ENCODE peak calls at places on chromosomes 16 and 17, in five cellular contexts. K, Q, G, O and Y are unnamed samples.

GRCh38 chr17:27741971-27742370 is 58.4 kb downstream of the NOS2 start:
- DNase-seq in Q (no peak), O (no peak), G (no peak), K (no peak), Y (no peak)

GRCh38 chr16:56789360-56789759 is 59.4 kb downstream of the NUP93 start:
- DNase-seq in K (no peak), G (peak), O (peak), Q (peak), Y (peak)

GRCh38 chr16:78242231-78242630 is 142.8 kb downstream of the WWOX start:
- DNase-seq in Q (no peak), K (no peak), O (no peak), G (no peak), Y (no peak)

GRCh38 chr17:2259769-2260536 is 43.6 kb downstream of the SMG6 start:
- DNase-seq in G (no peak), O (no peak), Q (no peak), K (no peak), Y (no peak)

GRCh38 chr16:1256874-1257322 is 1.0 kb downstream of the TPSD1 start:
- DNase-seq in G (no peak), K (no peak), Q (no peak), O (no peak), Y (no peak)

GRCh38 chr17:15414502-15415348 is 52.7 kb downstream of the CDRT4 start:
- DNase-seq in G (no peak), O (no peak), K (no peak), Q (no peak), Y (no peak)

GRCh38 chr17:82687871-82688270 is 10.6 kb downstream of the RAB40B start:
- DNase-seq in K (no peak), G (no peak), Q (no peak), O (no peak), Y (no peak)

GRCh38 chr17:67800495-67800928 is 24.8 kb upstream of the BPTF start:
- DNase-seq in O (peak), Q (peak), G (peak), K (peak), Y (peak)

GRCh38 chr17:42906772-42907171 is 6.2 kb downstream of the G6PC1 start:
- DNase-seq in K (no peak), Q (no peak), G (no peak), O (no peak), Y (no peak)

GRCh38 chr16:14405611-14406537 is 224.2 kb downstream of the PARN start:
- DNase-seq in O (no peak), Q (peak), K (no peak), G (no peak), Y (no peak)
- TF ChIP-seq POLR2A in O (no peak), Q (no peak), K (no peak), G (no peak), Y (no peak)

GRCh38 chr16:79768594-79768993 is 168.1 kb upstream of the MAF start:
- DNase-seq in O (no peak), Q (no peak), K (no peak), G (no peak), Y (no peak)

GRCh38 chr16:79772028-79772427 is 171.5 kb upstream of the MAF start:
- DNase-seq in O (no peak), Q (no peak), G (no peak), K (no peak), Y (no peak)

GRCh38 chr16:79769320-79770243 is 169.0 kb upstream of the MAF start:
- DNase-seq in K (no peak), Q (no peak), O (no peak), G (no peak), Y (no peak)

GRCh38 chr16:79767597-79768280 is 167.2 kb upstream of the MAF start:
- DNase-seq in G (no peak), K (no peak), O (no peak), Q (no peak), Y (no peak)

DNA sequence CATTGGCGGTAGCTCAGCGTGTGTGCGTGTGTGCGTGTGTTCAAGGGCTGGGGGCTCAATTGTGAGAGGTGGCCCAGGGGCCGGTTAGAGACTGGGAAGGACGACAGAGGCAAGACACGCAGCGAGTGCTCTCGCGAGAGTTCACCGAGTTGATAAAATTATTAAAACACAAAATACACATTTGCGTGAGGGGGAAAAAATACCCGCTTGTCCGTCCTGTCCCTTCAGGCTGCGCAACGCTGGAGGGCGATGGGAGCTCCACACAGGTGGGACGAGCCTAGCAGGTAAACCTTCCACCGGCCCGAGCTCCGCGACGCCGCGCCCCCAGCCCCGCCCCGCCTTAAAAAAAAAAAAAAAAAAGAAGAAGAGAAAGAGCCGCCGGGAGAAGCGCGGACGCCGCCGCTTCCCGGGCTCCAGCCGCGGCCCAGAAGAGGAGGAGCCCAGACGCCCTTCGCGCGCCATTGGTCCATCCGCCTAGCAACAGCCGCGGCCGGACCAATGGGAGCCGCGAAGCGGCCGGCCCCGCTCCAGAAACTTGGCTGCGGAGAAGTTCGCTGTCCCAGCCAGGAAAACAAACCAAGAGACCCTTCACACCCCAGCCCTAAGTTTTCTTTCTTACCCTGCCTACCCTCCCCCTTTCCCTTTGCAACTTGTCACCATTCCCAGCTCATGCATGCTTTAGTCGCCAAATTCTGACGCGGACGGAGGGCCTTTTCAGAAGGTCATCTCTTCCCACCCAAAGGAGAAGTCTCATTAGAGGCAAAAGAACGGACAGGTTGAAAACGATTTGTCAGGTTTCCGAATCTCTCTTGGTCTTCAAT is 169.9 kb upstream of the MAF start:
- DNase-seq in Q (peak), G (no peak), K (peak), O (peak), Y (peak)
- TF ChIP-seq POLR2A in Q (no peak), G (no peak), K (no peak), O (no peak), Y (no peak)

GRCh38 chr16:68022728-68023537 is at the start of the genes DDX28 and DUS2:
- DNase-seq in G (peak), Q (peak), K (peak), O (peak), Y (peak)
- TF ChIP-seq POLR2A in G (peak), Q (peak), K (no peak), O (peak), Y (peak)

DNA sequence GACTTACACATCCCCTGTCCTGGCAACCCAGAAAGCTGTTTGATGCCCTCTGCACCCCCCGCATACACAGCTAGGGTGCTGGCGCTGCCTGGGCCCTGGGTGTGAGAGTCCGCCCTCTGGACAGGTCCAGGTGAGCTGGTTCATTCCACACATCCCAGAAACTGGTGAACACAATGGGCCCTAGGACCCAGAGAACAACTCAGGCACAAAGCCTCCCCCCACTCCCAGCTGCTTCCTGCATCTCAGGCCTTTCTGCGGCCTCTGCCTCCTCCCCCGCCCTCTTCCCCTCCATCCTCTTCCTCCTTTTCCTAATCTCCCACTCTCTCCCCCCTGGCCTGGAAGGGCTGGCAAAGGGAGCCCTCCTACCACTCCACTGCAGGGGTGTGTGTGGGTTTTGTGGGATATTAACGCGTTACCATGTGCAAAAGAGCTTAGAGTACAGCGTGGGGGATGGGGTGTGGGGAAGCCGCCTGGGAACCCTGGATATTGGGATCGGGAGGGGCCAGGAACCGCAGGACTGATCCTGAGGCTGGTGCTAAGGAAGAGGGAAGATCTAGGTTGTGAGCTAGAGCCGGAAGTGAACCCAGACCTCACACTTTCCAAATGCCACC is 1.6 kb upstream of the PPP1R9B start:
- DNase-seq in G (peak), K (peak), Q (peak), O (peak), Y (peak)
- TF ChIP-seq POLR2A in G (peak), K (no peak), Q (peak), O (peak), Y (no peak)

GRCh38 chr17:75587718-75588545 is at the start of gene MYO15B:
- DNase-seq in K (peak), O (peak), Q (peak), G (no peak), Y (no peak)
- TF ChIP-seq POLR2A in K (no peak), O (peak), Q (no peak), G (no peak), Y (no peak)

GRCh38 chr16:3023669-3024478 is at the start of the genes HCFC1R1 and THOC6:
- DNase-seq in K (peak), G (peak), O (peak), Q (peak), Y (peak)
- TF ChIP-seq POLR2A in K (peak), G (peak), O (peak), Q (peak), Y (peak)

GRCh38 chr16:11255737-11256656 is at the start of gene SOCS1:
- DNase-seq in O (peak), G (peak), Q (peak), K (peak), Y (peak)
- TF ChIP-seq POLR2A in O (peak), G (peak), Q (peak), K (peak), Y (peak)